ENCODE peak calls at places on chromosomes 11 and 22, in four cellular contexts. E is HepG2, T is GM12878, Q is K562. Z is an unnamed sample.

GRCh38 chr11:114683007-114683406 is 4.7 kb downstream of the NXPE2 start:
- DNase-seq in E (no peak), T (no peak), Q (no peak), Z (no peak)

GRCh38 chr22:36566720-36567119 is 37.8 kb upstream of the EIF3D start:
- DNase-seq in E (no peak), T (no peak), Q (no peak), Z (no peak)

GRCh38 chr11:42172441-42172840 is 713.0 kb upstream of the LRRC4C start:
- DNase-seq in E (no peak), T (no peak), Q (no peak), Z (no peak)

GRCh38 chr11:119472186-119472855 is 49.3 kb upstream of the THY1 start:
- DNase-seq in E (peak; percentile 84), T (no peak), Q (no peak), Z (no peak)

GRCh38 chr11:36718481-36718880 is 120.4 kb upstream of the RAG2 start:
- DNase-seq in E (no peak), T (no peak), Q (no peak), Z (no peak)

GRCh38 chr11:58504232-58504631 is 3.7 kb downstream of the OR5B21 start:
- DNase-seq in E (no peak), T (no peak), Q (no peak), Z (no peak)

GRCh38 chr11:19777032-19777341 is 64.3 kb downstream of the NAV2 start:
- DNase-seq in E (no peak), T (no peak), Q (no peak), Z (peak; percentile 7)

GRCh38 chr22:39518996-39519680 is 1.2 kb upstream of the ATF4 start:
- DNase-seq in E (no peak), T (no peak), Q (no peak), Z (peak; percentile 43)

GRCh38 chr11:72833083-72833733 is 19.0 kb downstream of the ATG16L2 start:
- DNase-seq in E (no peak), T (no peak), Q (no peak), Z (no peak)

GRCh38 chr22:40153186-40153585 is 24.5 kb upstream of the TNRC6B start:
- DNase-seq in E (no peak), T (no peak), Q (no peak), Z (no peak)

GRCh38 chr22:34055525-34056200 is 135.4 kb upstream of the LARGE1 start:
- DNase-seq in E (peak; percentile 62), T (no peak), Q (peak; percentile 34), Z (peak; percentile 39)

GRCh38 chr22:21074092-21074715 is 28.5 kb downstream of the LRRC74B start:
- DNase-seq in E (no peak), T (no peak), Q (peak; percentile 45), Z (peak; percentile 25)

GRCh38 chr11:106642331-106642730 is 375.9 kb downstream of the GUCY1A2 start:
- DNase-seq in E (no peak), T (no peak), Q (no peak), Z (no peak)

GRCh38 chr11:2207773-2208621 is 36.4 kb upstream of the TH start:
- DNase-seq in E (no peak), T (no peak), Q (no peak), Z (no peak)

GRCh38 chr11:134332189-134332631 is 422 bp downstream of the GLB1L2 start:
- DNase-seq in E (no peak), T (no peak), Q (peak; percentile 66), Z (no peak)

GRCh38 chr11:118572914-118573550 is 823 bp downstream of the ARCN1 start:
- DNase-seq in E (peak; percentile 27), T (peak; percentile 15), Q (peak; percentile 79), Z (peak; percentile 15)

GRCh38 chr22:36239150-36239400 is 252 bp downstream of the APOL2 start:
- DNase-seq in E (no peak), T (no peak), Q (no peak), Z (peak; percentile 5)

GRCh38 chr11:104926771-104927470 is 28.7 kb upstream of the CASP12 start:
- DNase-seq in E (no peak), T (no peak), Q (no peak), Z (no peak)

GRCh38 chr11:67195971-67196418 is 70.3 kb upstream of the GRK2 start:
- DNase-seq in E (peak; percentile 5), T (no peak), Q (no peak), Z (peak; percentile 19)

GRCh38 chr22:24706732-24707476 is 67.6 kb downstream of the PIWIL3 start:
- DNase-seq in E (no peak), T (no peak), Q (no peak), Z (no peak)

GRCh38 chr11:8355418-8355742 is 91.7 kb upstream of the LMO1 start:
- DNase-seq in E (no peak), T (no peak), Q (no peak), Z (no peak)

GRCh38 chr11:45926001-45926401 is 3.5 kb downstream of the LARGE2 start:
- DNase-seq in E (no peak), T (no peak), Q (no peak), Z (no peak)

GRCh38 chr11:27443746-27444465 is 28.7 kb downstream of the LGR4 start:
- DNase-seq in E (no peak), T (no peak), Q (no peak), Z (no peak)

GRCh38 chr11:57883630-57884029 is 122.0 kb downstream of the CTNND1 start:
- DNase-seq in E (no peak), T (no peak), Q (no peak), Z (no peak)

GRCh38 chr22:40797427-40797826 is 21.7 kb downstream of the SLC25A17 start:
- DNase-seq in E (no peak), T (no peak), Q (no peak), Z (no peak)

GRCh38 chr11:92130432-92130831 is 94.2 kb upstream of the FAT3 start:
- DNase-seq in E (no peak), T (no peak), Q (no peak), Z (no peak)

GRCh38 chr11:27218498-27219038 is 144.4 kb downstream of the CCDC34 start:
- DNase-seq in E (no peak), T (no peak), Q (no peak), Z (peak; percentile 60)

GRCh38 chr11:832529-833113 is at the start of gene CD151:
- DNase-seq in E (no peak), T (no peak), Q (peak; percentile 74), Z (no peak)

GRCh38 chr11:57162179-57162898 is 19.4 kb upstream of the LRRC55 start:
- DNase-seq in E (no peak), T (no peak), Q (no peak), Z (no peak)

GRCh38 chr22:22043296-22044078 is 60.9 kb upstream of the TOP3B start:
- DNase-seq in E (no peak), T (no peak), Q (no peak), Z (no peak)

GRCh38 chr11:132125855-132126841 is 755.7 kb downstream of the NTM start:
- DNase-seq in E (no peak), T (no peak), Q (no peak), Z (no peak)

GRCh38 chr22:44211946-44212930 is 31.5 kb downstream of the PARVG start:
- DNase-seq in E (no peak), T (no peak), Q (no peak), Z (no peak)

GRCh38 chr11:2651826-2652237 is 48.0 kb downstream of the KCNQ1OT1 start:
- DNase-seq in E (no peak), T (no peak), Q (peak; percentile 2), Z (no peak)

GRCh38 chr22:37167176-37167980 is 17.7 kb upstream of the IL2RB start:
- DNase-seq in E (no peak), T (no peak), Q (no peak), Z (no peak)

GRCh38 chr11:44223261-44223660 is 86.7 kb downstream of the ALX4 start:
- DNase-seq in E (no peak), T (no peak), Q (no peak), Z (no peak)

GRCh38 chr11:44221486-44221885 is 88.5 kb downstream of the ALX4 start:
- DNase-seq in E (no peak), T (no peak), Q (no peak), Z (no peak)

GRCh38 chr11:44221992-44222391 is 87.9 kb downstream of the ALX4 start:
- DNase-seq in E (no peak), T (no peak), Q (no peak), Z (no peak)

GRCh38 chr11:44217432-44217831 is 92.5 kb downstream of the ALX4 start:
- DNase-seq in E (no peak), T (no peak), Q (no peak), Z (no peak)

GRCh38 chr11:44219830-44220778 is 89.8 kb downstream of the ALX4 start:
- DNase-seq in E (no peak), T (no peak), Q (no peak), Z (no peak)
- TF ChIP-seq CHD4 in E (no peak), T (no peak), Q (no peak), Z (no peak)

GRCh38 chr11:123251656-123252344 is 56.8 kb upstream of the CLMP start:
- DNase-seq in E (no peak), T (no peak), Q (no peak), Z (no peak)
- TF ChIP-seq CHD4 in E (no peak), T (no peak), Q (no peak), Z (no peak)

DNA sequence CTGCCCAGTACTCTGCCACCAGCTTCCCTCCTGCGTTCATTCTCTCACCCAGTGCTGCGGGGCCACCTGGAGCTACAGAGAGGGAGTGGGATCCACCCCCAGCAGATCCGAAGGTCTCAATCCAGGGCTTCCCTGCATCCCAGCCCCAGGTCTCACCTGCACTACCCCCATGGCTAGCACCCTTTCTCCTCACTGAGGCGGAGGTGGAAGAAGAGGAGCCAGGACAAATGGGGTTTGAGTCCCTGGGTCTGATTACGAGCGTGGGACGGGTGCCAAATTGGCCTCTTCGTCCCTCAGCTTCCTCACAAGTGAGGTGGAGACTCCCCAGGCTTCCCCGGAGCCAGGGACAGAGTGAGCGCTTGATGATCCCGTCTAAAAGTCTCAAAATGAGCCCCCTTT is 64.2 kb downstream of the NFAM1 start:
- DNase-seq in E (no peak), T (no peak), Q (no peak), Z (no peak)
- TF ChIP-seq CHD4 in E (no peak), T (no peak), Q (no peak), Z (no peak)

GRCh38 chr22:42468841-42469240 is 36.6 kb upstream of the NFAM1 start:
- DNase-seq in E (no peak), T (no peak), Q (peak; percentile 17), Z (no peak)

GRCh38 chr22:42472671-42473070 is 40.5 kb upstream of the NFAM1 start:
- DNase-seq in E (no peak), T (no peak), Q (no peak), Z (no peak)

GRCh38 chr22:42475122-42475521 is 42.9 kb upstream of the NFAM1 start:
- DNase-seq in E (no peak), T (no peak), Q (no peak), Z (no peak)

GRCh38 chr22:42471441-42471840 is 39.2 kb upstream of the NFAM1 start:
- DNase-seq in E (no peak), T (no peak), Q (no peak), Z (no peak)

DNA sequence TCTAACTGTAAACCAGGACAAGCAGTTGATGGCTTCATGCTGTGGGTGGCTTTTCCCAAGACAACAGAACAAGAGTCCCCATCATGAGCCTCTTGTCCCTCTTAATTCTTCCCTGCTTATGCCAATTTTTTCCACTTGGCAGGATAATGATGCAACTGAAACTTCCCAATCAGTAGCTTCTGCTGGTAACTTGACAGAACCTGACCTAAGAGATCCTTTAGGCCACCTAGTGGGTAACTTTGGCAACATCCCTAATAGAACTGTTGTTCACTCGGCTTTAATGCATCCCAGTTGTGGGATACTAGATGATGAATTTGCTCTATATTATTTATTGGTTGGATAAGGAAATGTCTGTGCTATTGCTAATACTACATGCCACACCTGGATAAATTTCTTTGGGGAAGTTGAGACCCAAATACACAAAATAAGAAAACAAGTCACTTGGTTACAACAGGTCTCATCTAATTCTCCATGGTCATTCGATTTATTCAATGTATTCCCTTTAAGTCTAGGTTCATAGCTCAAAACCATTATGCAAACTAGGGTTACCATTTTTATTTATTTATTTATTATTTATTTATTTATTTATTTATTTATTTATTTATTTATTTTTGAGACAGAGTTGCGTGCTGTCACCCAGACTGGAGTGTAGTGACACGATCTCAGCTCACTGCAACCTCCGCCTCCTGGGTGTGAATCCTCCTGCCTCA is 41.4 kb upstream of the NFAM1 start:
- DNase-seq in E (peak; percentile 53), T (no peak), Q (peak; percentile 47), Z (peak; percentile 43)
- TF ChIP-seq CHD4 in E (no peak), T (no peak), Q (no peak), Z (no peak)

Z was measured in A549.